ENCODE peak calls at places on chromosomes 13 and 19, in nine cellular contexts. A is tibial nerve, N is HFFc6, Q is progenitor cell of endocrine pancreas, L is thoracic aorta, Y is cardiac fibroblast, G is thyroid gland, W is OCI-LY7, P is colonic mucosa. C is an unnamed sample.

GRCh38 chr13:31199849-31200635 is at the start of gene B3GLCT:
- DNase-seq in A (peak; percentile 54), N (peak; percentile 48), Q (peak; percentile 85), L (no peak), Y (peak; percentile 85), G (peak; percentile 72), W (peak; percentile 88), P (peak; percentile 81), C (peak; percentile 91)

GRCh38 chr19:12139309-12139708 is 841 bp downstream of the ZNF20 start:
- DNase-seq in A (no peak), N (no peak), Q (no peak), L (no peak), Y (no peak), G (no peak), W (no peak), P (no peak), C (no peak)

GRCh38 chr19:6092329-6093286 is 17.7 kb downstream of the RFX2 start:
- DNase-seq in A (peak; percentile 61), N (peak; percentile 97), Q (peak; percentile 59), L (peak; percentile 52), Y (peak; percentile 82), G (peak; percentile 89), W (no peak), P (peak; percentile 89), C (peak; percentile 44)

GRCh38 chr19:43751466-43752220 is 3.1 kb downstream of the SMG9 start:
- DNase-seq in A (no peak), N (peak; percentile 60), Q (no peak), L (no peak), Y (peak; percentile 13), G (no peak), W (no peak), P (no peak), C (no peak)

GRCh38 chr19:28855216-28855615 is 357.7 kb downstream of the UQCRFS1 start:
- DNase-seq in A (no peak), N (no peak), Q (no peak), L (no peak), Y (no peak), G (no peak), W (no peak), P (no peak), C (no peak)

GRCh38 chr19:5891938-5892771 is 11.4 kb downstream of the NDUFA11 start:
- DNase-seq in A (no peak), N (no peak), Q (peak; percentile 47), L (no peak), Y (peak; percentile 57), G (peak; percentile 41), W (peak; percentile 32), P (peak; percentile 48), C (no peak)

GRCh38 chr19:38831142-38831605 is 420 bp downstream of the ECH1 start:
- DNase-seq in A (peak; percentile 36), N (peak; percentile 92), Q (no peak), L (peak; percentile 34), Y (peak; percentile 90), G (peak; percentile 70), W (peak; percentile 62), P (peak; percentile 88), C (peak; percentile 58)

GRCh38 chr13:48222358-48223015 is 10.5 kb upstream of the ITM2B start:
- DNase-seq in A (peak; percentile 65), N (no peak), Q (no peak), L (no peak), Y (peak; percentile 66), G (no peak), W (no peak), P (no peak), C (no peak)

GRCh38 chr13:64274481-64275217 is 2859.0 kb upstream of the PCDH20 start:
- DNase-seq in A (no peak), N (no peak), Q (no peak), L (no peak), Y (peak; percentile 60), G (no peak), W (no peak), P (no peak), C (no peak)

GRCh38 chr13:105979586-105979985 is 555.9 kb downstream of the EFNB2 start:
- DNase-seq in A (no peak), N (no peak), Q (no peak), L (no peak), Y (peak; percentile 22), G (peak; percentile 37), W (no peak), P (peak; percentile 75), C (no peak)

GRCh38 chr13:48266967-48267639 is 34.1 kb downstream of the ITM2B start:
- DNase-seq in A (no peak), N (peak; percentile 12), Q (no peak), L (no peak), Y (no peak), G (no peak), W (no peak), P (no peak), C (no peak)

GRCh38 chr19:44905437-44906160 is at the start of gene APOE:
- DNase-seq in A (no peak), N (no peak), Q (no peak), L (no peak), Y (peak; percentile 91), G (no peak), W (no peak), P (no peak), C (no peak)

GRCh38 chr19:18683109-18683954 is at the start of gene CRTC1:
- DNase-seq in A (peak; percentile 76), N (peak; percentile 75), Q (peak; percentile 89), L (peak; percentile 38), Y (peak; percentile 90), G (peak; percentile 86), W (peak; percentile 92), P (peak; percentile 90), C (peak; percentile 96)
- TF ChIP-seq CTCF in A (no peak), N (no peak), Q (no peak), L (no peak), Y (no peak), G (peak; percentile 8), W (peak; percentile 11), P (no peak), C (no peak)

GRCh38 chr19:58372311-58373133 is 8.3 kb downstream of the ZNF837 start:
- DNase-seq in A (no peak), N (no peak), Q (no peak), L (no peak), Y (no peak), G (peak; percentile 48), W (peak; percentile 33), P (no peak), C (no peak)
- TF ChIP-seq CTCF in A (no peak), N (peak; percentile 63), Q (peak; percentile 39), L (no peak), Y (peak; percentile 13), G (no peak), W (peak; percentile 54), P (no peak), C (peak; percentile 30)

GRCh38 chr13:72637561-72637960 is 89.9 kb downstream of the MZT1 start:
- DNase-seq in A (no peak), N (no peak), Q (no peak), L (no peak), Y (no peak), G (no peak), W (no peak), P (no peak), C (no peak)
- TF ChIP-seq CTCF in A (no peak), N (no peak), Q (no peak), L (no peak), Y (no peak), G (no peak), W (no peak), P (no peak), C (no peak)

DNA sequence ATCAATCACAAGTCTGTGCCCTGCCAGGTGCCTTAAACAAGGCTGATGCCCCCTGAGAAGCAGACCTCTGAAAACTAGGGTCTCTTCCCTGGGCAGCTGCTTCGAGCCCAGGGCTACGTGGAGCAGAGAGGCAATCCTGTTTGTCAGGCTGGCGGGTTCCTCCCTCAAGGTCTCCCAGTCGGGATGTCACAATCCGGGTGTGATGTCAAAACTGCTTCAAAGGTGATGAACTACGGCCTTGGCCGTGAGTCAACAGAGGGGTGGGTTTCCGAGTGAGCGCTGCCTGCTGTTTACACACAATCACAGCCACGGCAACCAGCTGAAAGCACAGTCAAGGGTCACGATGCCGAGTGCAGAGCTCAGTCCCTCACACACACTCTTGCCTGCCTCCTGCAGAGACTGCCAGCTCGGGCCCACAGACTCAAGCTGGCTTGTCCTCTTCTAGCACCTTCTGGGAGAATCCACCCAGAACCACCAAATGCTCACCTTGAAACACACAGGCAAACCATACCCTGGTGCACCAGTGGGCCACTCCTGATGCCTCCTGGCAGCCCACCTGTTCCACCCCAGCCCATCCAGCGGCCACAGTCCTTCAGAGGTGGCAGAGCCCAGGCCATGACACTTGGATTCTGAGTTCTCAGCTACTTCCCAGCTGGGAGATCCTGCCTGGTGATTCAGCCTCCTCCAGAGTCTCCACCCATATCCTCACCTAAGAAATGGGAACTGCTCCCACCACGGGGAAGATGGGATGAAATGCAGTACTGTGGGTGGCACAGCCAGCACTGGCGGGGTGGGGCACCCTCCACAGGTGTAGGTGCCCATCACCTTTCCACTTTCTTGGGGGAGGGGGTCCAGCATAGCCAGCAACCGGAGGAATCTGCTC is 6.8 kb downstream of the ELL start:
- DNase-seq in A (peak; percentile 39), N (peak; percentile 32), Q (no peak), L (no peak), Y (peak; percentile 90), G (peak; percentile 54), W (no peak), P (peak; percentile 71), C (no peak)
- TF ChIP-seq CTCF in A (no peak), N (no peak), Q (no peak), L (no peak), Y (no peak), G (no peak), W (no peak), P (no peak), C (no peak)

GRCh38 chr13:42330991-42331390 is 59.0 kb downstream of the AKAP11 start:
- DNase-seq in A (no peak), N (no peak), Q (no peak), L (no peak), Y (no peak), G (no peak), W (no peak), P (no peak), C (no peak)

GRCh38 chr13:42329239-42329638 is 57.3 kb downstream of the AKAP11 start:
- DNase-seq in A (no peak), N (no peak), Q (no peak), L (no peak), Y (no peak), G (no peak), W (no peak), P (no peak), C (no peak)

GRCh38 chr13:42337808-42338600 is 66.1 kb downstream of the AKAP11 start:
- DNase-seq in A (no peak), N (no peak), Q (no peak), L (no peak), Y (peak; percentile 11), G (no peak), W (no peak), P (no peak), C (no peak)

GRCh38 chr13:42334329-42334706 is 62.4 kb downstream of the AKAP11 start:
- DNase-seq in A (no peak), N (no peak), Q (no peak), L (no peak), Y (no peak), G (peak; percentile 7), W (no peak), P (no peak), C (no peak)

GRCh38 chr13:42333613-42334328 is 61.8 kb downstream of the AKAP11 start:
- DNase-seq in A (no peak), N (peak; percentile 5), Q (no peak), L (no peak), Y (peak; percentile 71), G (peak; percentile 14), W (peak; percentile 33), P (no peak), C (no peak)
- TF ChIP-seq CTCF in A (no peak), N (peak; percentile 56), Q (peak; percentile 52), L (no peak), Y (peak; percentile 73), G (no peak), W (peak; percentile 68), P (peak; percentile 34), C (peak; percentile 33)

GRCh38 chr19:22882797-22883196 is 50.7 kb downstream of the ZNF723 start:
- DNase-seq in A (peak; percentile 9), N (peak; percentile 55), Q (no peak), L (no peak), Y (peak; percentile 11), G (no peak), W (peak; percentile 68), P (no peak), C (no peak)
- TF ChIP-seq CTCF in A (peak; percentile 17), N (peak; percentile 69), Q (peak; percentile 38), L (peak; percentile 38), Y (peak; percentile 22), G (peak; percentile 48), W (peak; percentile 81), P (no peak), C (no peak)